ENCODE peak calls at places on chromosomes 11 and 22, in ten cellular contexts. P, D, W, Y, U, R, X, N, F and C are unnamed samples.
A peak's percentile ranks its signal among the peaks of the same experiment; 100 is the strongest.

GRCh38 chr22:38180841-38181452 is 683 bp downstream of the PLA2G6 start:
- DNase-seq in P (peak; percentile 55), D (no peak), W (no peak), Y (peak; percentile 68), U (no peak), R (peak; percentile 35), X (peak; percentile 48), N (peak; percentile 80), F (peak; percentile 66), C (peak; percentile 62)

GRCh38 chr22:29216873-29217666 is 11.4 kb downstream of the EMID1 start:
- DNase-seq in P (no peak), D (peak; percentile 20), W (no peak), Y (no peak), U (no peak), R (peak; percentile 6), X (no peak), N (peak; percentile 74), F (peak; percentile 46), C (no peak)

GRCh38 chr11:120168960-120169681 is 31.2 kb upstream of the TRIM29 start:
- DNase-seq in P (no peak), D (no peak), W (peak; percentile 74), Y (peak; percentile 65), U (peak; percentile 39), R (peak; percentile 67), X (peak; percentile 33), N (peak; percentile 83), F (peak; percentile 81), C (peak; percentile 10)

GRCh38 chr11:9293646-9294045 is 20.7 kb downstream of the TMEM41B start:
- DNase-seq in P (no peak), D (no peak), W (no peak), Y (no peak), U (no peak), R (no peak), X (no peak), N (no peak), F (no peak), C (no peak)

GRCh38 chr11:88508558-88508807 is 170.9 kb upstream of the CTSC start:
- DNase-seq in P (no peak), D (no peak), W (peak; percentile 32), Y (no peak), U (no peak), R (no peak), X (no peak), N (no peak), F (peak; percentile 8), C (no peak)

GRCh38 chr11:60307507-60308195 is 19.4 kb upstream of the MS4A6E start:
- DNase-seq in P (no peak), D (no peak), W (no peak), Y (no peak), U (no peak), R (peak; percentile 71), X (no peak), N (no peak), F (no peak), C (no peak)

GRCh38 chr22:17476838-17477237 is 86.5 kb upstream of the SLC25A18 start:
- DNase-seq in P (no peak), D (no peak), W (no peak), Y (no peak), U (no peak), R (no peak), X (no peak), N (no peak), F (no peak), C (peak; percentile 22)

GRCh38 chr11:15159085-15159484 is 44.4 kb downstream of the INSC start:
- DNase-seq in P (peak; percentile 34), D (no peak), W (no peak), Y (no peak), U (no peak), R (peak; percentile 42), X (no peak), N (no peak), F (peak; percentile 22), C (peak; percentile 2)

GRCh38 chr22:24115247-24116207 is 65.8 kb upstream of the SUSD2 start:
- DNase-seq in P (no peak), D (no peak), W (no peak), Y (no peak), U (no peak), R (no peak), X (no peak), N (no peak), F (no peak), C (peak; percentile 95)

GRCh38 chr22:50705219-50705691 is 32.6 kb downstream of the SHANK3 start:
- DNase-seq in P (no peak), D (peak; percentile 32), W (peak; percentile 90), Y (peak; percentile 43), U (no peak), R (peak; percentile 75), X (no peak), N (peak; percentile 88), F (peak; percentile 93), C (peak; percentile 75)

GRCh38 chr11:1456596-1457325 is 29.8 kb downstream of the MOB2 start:
- DNase-seq in P (no peak), D (no peak), W (no peak), Y (no peak), U (no peak), R (no peak), X (no peak), N (no peak), F (no peak), C (no peak)

GRCh38 chr22:36790648-36791047 is 14.7 kb upstream of the IFT27 start:
- DNase-seq in P (no peak), D (no peak), W (no peak), Y (no peak), U (no peak), R (no peak), X (no peak), N (no peak), F (no peak), C (no peak)

GRCh38 chr22:32204856-32205722 is at the start of gene RFPL2:
- DNase-seq in P (no peak), D (no peak), W (peak; percentile 81), Y (peak; percentile 61), U (no peak), R (peak; percentile 77), X (peak; percentile 58), N (peak; percentile 60), F (peak; percentile 90), C (peak; percentile 70)

GRCh38 chr11:32581556-32581955 is 2.1 kb upstream of the EIF3M start:
- DNase-seq in P (no peak), D (no peak), W (no peak), Y (no peak), U (no peak), R (no peak), X (no peak), N (no peak), F (no peak), C (no peak)

GRCh38 chr11:101797335-101797734 is 117.5 kb upstream of the CEP126 start:
- DNase-seq in P (no peak), D (peak; percentile 4), W (no peak), Y (no peak), U (no peak), R (no peak), X (no peak), N (no peak), F (no peak), C (no peak)

GRCh38 chr11:111326824-111327223 is 28.5 kb downstream of the POU2AF3 start:
- DNase-seq in P (no peak), D (no peak), W (no peak), Y (no peak), U (no peak), R (no peak), X (no peak), N (no peak), F (no peak), C (no peak)

GRCh38 chr22:41048791-41049717 is 43.3 kb upstream of the EP300 start:
- DNase-seq in P (no peak), D (peak; percentile 40), W (no peak), Y (no peak), U (no peak), R (peak; percentile 53), X (no peak), N (peak; percentile 69), F (peak; percentile 83), C (peak; percentile 74)

GRCh38 chr11:106304274-106304673 is 226.8 kb downstream of the AASDHPPT start:
- DNase-seq in P (no peak), D (no peak), W (no peak), Y (no peak), U (no peak), R (peak; percentile 72), X (no peak), N (no peak), F (no peak), C (no peak)

GRCh38 chr11:119179983-119180382 is 5.3 kb upstream of the NHERF4 start:
- DNase-seq in P (no peak), D (no peak), W (peak; percentile 98), Y (no peak), U (no peak), R (peak; percentile 17), X (no peak), N (no peak), F (peak; percentile 5), C (no peak)

GRCh38 chr22:26648011-26648497 is 9.3 kb upstream of the MIAT start:
- DNase-seq in P (peak; percentile 67), D (no peak), W (peak; percentile 94), Y (peak; percentile 68), U (peak; percentile 27), R (no peak), X (peak; percentile 43), N (no peak), F (no peak), C (no peak)

GRCh38 chr22:29617922-29618629 is 14.6 kb downstream of the NF2 start:
- DNase-seq in P (no peak), D (no peak), W (peak; percentile 23), Y (no peak), U (no peak), R (peak; percentile 87), X (no peak), N (no peak), F (peak; percentile 52), C (no peak)

GRCh38 chr11:114061053-114062049 is 1.8 kb downstream of the ZBTB16 start:
- DNase-seq in P (no peak), D (no peak), W (no peak), Y (no peak), U (no peak), R (no peak), X (no peak), N (peak; percentile 53), F (peak; percentile 58), C (peak; percentile 61)

GRCh38 chr22:38131399-38131798 is 20.9 kb upstream of the BAIAP2L2 start:
- DNase-seq in P (no peak), D (no peak), W (no peak), Y (no peak), U (no peak), R (no peak), X (no peak), N (no peak), F (no peak), C (no peak)

GRCh38 chr11:1064167-1064566 is 10.5 kb upstream of the MUC2 start:
- DNase-seq in P (no peak), D (no peak), W (no peak), Y (no peak), U (no peak), R (peak; percentile 35), X (no peak), N (peak; percentile 16), F (no peak), C (no peak)

GRCh38 chr11:10520562-10520961 is 20.4 kb downstream of the RNF141 start:
- DNase-seq in P (no peak), D (no peak), W (no peak), Y (no peak), U (no peak), R (no peak), X (no peak), N (no peak), F (no peak), C (no peak)

GRCh38 chr22:50520826-50521453 is 4.5 kb downstream of the SCO2 start:
- DNase-seq in P (no peak), D (no peak), W (no peak), Y (no peak), U (no peak), R (no peak), X (no peak), N (no peak), F (no peak), C (no peak)